ENCODE peak calls at places on chromosomes 13 and 19, in nine cellular contexts. R is GM10248, L is Calu3, H is NCI-H2081 treated with DMSO at 0.1 percent for 48 hours, S is progenitor cell of endocrine pancreas, K is mesendoderm, D is cardiac fibroblast, T is tibial nerve, V is left kidney. X is an unnamed sample.

GRCh38 chr19:52786078-52786463 is 520 bp downstream of the ZNF600 start:
- DNase-seq in V (peak; percentile 30), H (no peak), R (no peak), D (no peak), T (no peak), L (peak; percentile 22), S (peak; percentile 12), K (no peak), X (no peak)

GRCh38 chr19:16978839-16979802 is 47.5 kb downstream of the CPAMD8 start:
- DNase-seq in K (no peak), V (no peak), D (no peak), L (no peak), R (no peak), T (no peak), S (no peak), H (no peak), X (no peak)

GRCh38 chr13:50539791-50540530 is 303.5 kb downstream of the DLEU7 start:
- DNase-seq in S (no peak), H (no peak), T (no peak), D (no peak), L (no peak), R (no peak), V (no peak), K (no peak), X (no peak)

GRCh38 chr13:90238433-90238832 is 1109.1 kb upstream of the MIR17HG start:
- DNase-seq in S (no peak), H (no peak), D (peak; percentile 8), V (peak; percentile 75), K (peak; percentile 51), R (no peak), L (no peak), T (no peak), X (no peak)

GRCh38 chr19:10228925-10229324 is 2.2 kb downstream of the S1PR2 start:
- DNase-seq in S (no peak), K (peak; percentile 80), T (no peak), V (peak; percentile 53), D (peak; percentile 61), L (peak; percentile 9), H (no peak), R (peak; percentile 62), X (peak; percentile 46)

GRCh38 chr19:35000647-35001501 is 751 bp downstream of the GRAMD1A start:
- DNase-seq in S (no peak), V (peak; percentile 85), R (no peak), D (peak; percentile 49), L (peak; percentile 24), H (no peak), T (no peak), K (peak; percentile 66), X (no peak)

GRCh38 chr13:108606424-108606823 is 23.0 kb upstream of the MYO16 start:
- DNase-seq in V (no peak), H (no peak), R (no peak), S (no peak), T (no peak), L (no peak), K (peak; percentile 3), D (no peak), X (no peak)

GRCh38 chr13:33083054-33083453 is 66.8 kb downstream of the KL start:
- DNase-seq in H (no peak), K (no peak), R (no peak), D (no peak), V (no peak), L (no peak), S (no peak), T (no peak), X (no peak)

GRCh38 chr13:76380436-76381065 is 505.7 kb downstream of the KCTD12 start:
- DNase-seq in R (no peak), V (no peak), D (peak; percentile 46), S (no peak), K (no peak), L (no peak), H (no peak), T (no peak), X (no peak)

GRCh38 chr13:48977973-48978372 is 2.3 kb downstream of the FNDC3A start:
- DNase-seq in L (no peak), V (no peak), R (no peak), D (peak; percentile 69), S (no peak), H (no peak), T (no peak), K (no peak), X (no peak)

GRCh38 chr19:58544591-58545285 is 874 bp downstream of the TRIM28 start:
- DNase-seq in K (peak; percentile 57), T (no peak), S (peak; percentile 61), V (peak; percentile 87), H (no peak), D (peak; percentile 47), L (peak; percentile 88), R (peak; percentile 90), X (no peak)

GRCh38 chr13:108961542-108962125 is 332.2 kb downstream of the MYO16 start:
- DNase-seq in H (peak; percentile 5), R (peak; percentile 49), T (no peak), K (peak; percentile 69), D (peak; percentile 74), S (no peak), V (peak; percentile 75), L (no peak), X (peak; percentile 25)

GRCh38 chr19:43495082-43495481 is 9.5 kb downstream of the PHLDB3 start:
- DNase-seq in H (no peak), T (no peak), S (no peak), L (no peak), R (no peak), D (no peak), K (no peak), V (no peak), X (no peak)

GRCh38 chr13:40667622-40667978 is 1.2 kb upstream of the FOXO1 start:
- DNase-seq in H (no peak), T (no peak), D (no peak), V (no peak), R (no peak), K (peak; percentile 42), L (no peak), S (no peak), X (no peak)

GRCh38 chr19:7658219-7658686 is 10.6 kb upstream of the RETN start:
- DNase-seq in H (no peak), R (peak; percentile 95), S (no peak), D (no peak), V (peak; percentile 57), T (no peak), K (peak; percentile 28), L (no peak), X (peak; percentile 52)

GRCh38 chr19:1169921-1170885 is 3.9 kb downstream of the SBNO2 start:
- DNase-seq in R (no peak), L (no peak), V (peak; percentile 56), H (no peak), D (no peak), S (no peak), T (no peak), K (no peak), X (no peak)

GRCh38 chr13:79917628-79918027 is 423.3 kb downstream of the SPRY2 start:
- DNase-seq in L (no peak), T (no peak), D (no peak), H (no peak), V (no peak), S (no peak), K (no peak), R (no peak), X (no peak)

GRCh38 chr13:80166352-80166751 is 174.6 kb downstream of the SPRY2 start:
- DNase-seq in T (no peak), L (no peak), K (no peak), V (no peak), D (no peak), R (no peak), H (no peak), S (no peak), X (no peak)

GRCh38 chr19:54660967-54661366 is 1.8 kb upstream of the LILRB4 start:
- DNase-seq in V (no peak), K (no peak), T (no peak), L (no peak), S (no peak), D (no peak), R (peak; percentile 65), H (no peak), X (no peak)

GRCh38 chr13:95083758-95084157 is 217.5 kb downstream of the ABCC4 start:
- DNase-seq in V (no peak), L (no peak), H (no peak), R (no peak), T (no peak), S (no peak), D (peak; percentile 91), K (no peak), X (no peak)

GRCh38 chr19:42135836-42136235 is 3.6 kb upstream of the POU2F2 start:
- DNase-seq in L (no peak), H (no peak), V (no peak), T (no peak), D (no peak), K (no peak), S (no peak), R (no peak), X (no peak)

GRCh38 chr13:91174886-91175501 is 172.5 kb upstream of the MIR17HG start:
- DNase-seq in H (no peak), L (no peak), R (no peak), T (no peak), D (no peak), V (peak; percentile 47), K (peak; percentile 19), S (peak; percentile 12), X (no peak)

GRCh38 chr13:40536443-40537113 is 129.9 kb downstream of the FOXO1 start:
- DNase-seq in H (no peak), L (no peak), R (no peak), S (no peak), D (no peak), V (peak; percentile 29), K (peak; percentile 86), T (no peak), X (no peak)

GRCh38 chr13:20337894-20338551 is 105.9 kb upstream of the GJB6 start:
- DNase-seq in S (no peak), H (no peak), R (no peak), L (no peak), K (no peak), V (no peak), D (no peak), T (no peak), X (no peak)

GRCh38 chr13:76812971-76813691 is 73.1 kb downstream of the KCTD12 start:
- DNase-seq in S (no peak), V (no peak), H (no peak), D (peak; percentile 64), T (peak; percentile 48), R (no peak), L (no peak), K (no peak), X (no peak)

GRCh38 chr19:47228168-47228936 is 2.6 kb downstream of the BBC3 start:
- DNase-seq in K (peak; percentile 71), H (no peak), V (peak; percentile 69), T (no peak), R (no peak), S (peak; percentile 31), D (peak; percentile 33), L (peak; percentile 67), X (no peak)

GRCh38 chr19:29260477-29261317 is 47.7 kb upstream of the UQCRFS1 start:
- DNase-seq in R (peak; percentile 28), L (peak; percentile 40), H (no peak), V (peak; percentile 89), D (peak; percentile 51), K (peak; percentile 69), T (no peak), S (peak; percentile 23), X (no peak)

GRCh38 chr19:40659116-40659515 is 31.3 kb downstream of the NUMBL start:
- DNase-seq in L (no peak), R (no peak), T (no peak), H (no peak), K (no peak), S (no peak), V (no peak), D (no peak), X (no peak)

GRCh38 chr13:65336916-65337315 is 1893.2 kb downstream of the PCDH9 start:
- DNase-seq in S (no peak), K (no peak), D (no peak), T (no peak), R (no peak), H (peak; percentile 52), V (no peak), L (no peak), X (no peak)

GRCh38 chr19:40702337-40703012 is 12.0 kb upstream of the NUMBL start:
- DNase-seq in D (no peak), S (peak; percentile 35), K (peak; percentile 85), H (no peak), R (no peak), T (no peak), V (peak; percentile 92), L (no peak), X (no peak)

GRCh38 chr13:113351514-113352026 is 12.4 kb downstream of the GRTP1 start:
- DNase-seq in T (no peak), R (no peak), H (no peak), V (no peak), D (no peak), K (no peak), S (no peak), L (no peak), X (no peak)